ENCODE peak calls at places on chromosome 9, in six cellular contexts. Z, M, W, H, Y and J are unnamed samples. For H3K4me1, the result is how much of the 10 kb centered on the place peaks cover.

GRCh38 chr9:8558176-8558575 is 758.6 kb upstream of the DMAC1 start:
- DNase-seq in Z (no peak), M (peak), W (no peak), H (peak), Y (no peak), J (no peak)

GRCh38 chr9:95327239-95327865 is 9.8 kb upstream of the FANCC start:
- DNase-seq in Z (no peak), M (no peak), W (no peak), H (no peak), Y (no peak), J (no peak)

GRCh38 chr9:90915693-90916092 is 114.1 kb downstream of the SYK start:
- DNase-seq in Z (peak), M (peak), W (no peak), H (peak), Y (no peak), J (no peak)

GRCh38 chr9:83722726-83723495 is 15.2 kb upstream of the UBQLN1 start:
- DNase-seq in Z (no peak), M (no peak), W (no peak), H (no peak), Y (no peak), J (no peak)

GRCh38 chr9:123296174-123296573 is 27.8 kb upstream of the STRBP start:
- DNase-seq in Z (no peak), M (no peak), W (no peak), H (no peak), Y (no peak), J (no peak)

GRCh38 chr9:28810375-28811075 is 1237.2 kb upstream of the C9orf72 start:
- DNase-seq in Z (no peak), M (peak), W (no peak), H (no peak), Y (no peak), J (no peak)

GRCh38 chr9:124855944-124856773 is 2.9 kb downstream of the WDR38 start:
- DNase-seq in Z (no peak), M (no peak), W (no peak), H (peak), Y (no peak), J (no peak)

GRCh38 chr9:13491493-13492424 is 212.3 kb upstream of the MPDZ start:
- DNase-seq in Z (no peak), M (no peak), W (no peak), H (no peak), Y (no peak), J (no peak)

GRCh38 chr9:76373173-76373771 is 21.0 kb downstream of the RFK start:
- DNase-seq in Z (peak), M (peak), W (peak), H (peak), Y (no peak), J (no peak)

GRCh38 chr9:85213650-85214607 is 527.8 kb downstream of the AGTPBP1 start:
- DNase-seq in Z (no peak), M (no peak), W (no peak), H (no peak), Y (no peak), J (no peak)

GRCh38 chr9:137461316-137461662 is 2.2 kb upstream of the NSMF start:
- DNase-seq in Z (no peak), M (no peak), W (no peak), H (no peak), Y (no peak), J (no peak)
- H3K4me1 ChIP-seq in Z (under half), M (under half), W (under half), H (under half), Y (half or more), J (under half)

GRCh38 chr9:128554155-128554862 is 1.9 kb downstream of the SPTAN1 start:
- DNase-seq in Z (peak), M (peak), W (peak), H (peak), Y (no peak), J (no peak)
- H3K4me1 ChIP-seq in Z (half or more), M (half or more), W (under half), H (half or more), Y (half or more), J (half or more)

GRCh38 chr9:98783518-98784226 is 12.7 kb downstream of the ANKS6 start:
- DNase-seq in Z (no peak), M (no peak), W (no peak), H (peak), Y (no peak), J (no peak)
- H3K4me1 ChIP-seq in Z (under half), M (under half), W (under half), H (under half), Y (under half), J (under half)

DNA sequence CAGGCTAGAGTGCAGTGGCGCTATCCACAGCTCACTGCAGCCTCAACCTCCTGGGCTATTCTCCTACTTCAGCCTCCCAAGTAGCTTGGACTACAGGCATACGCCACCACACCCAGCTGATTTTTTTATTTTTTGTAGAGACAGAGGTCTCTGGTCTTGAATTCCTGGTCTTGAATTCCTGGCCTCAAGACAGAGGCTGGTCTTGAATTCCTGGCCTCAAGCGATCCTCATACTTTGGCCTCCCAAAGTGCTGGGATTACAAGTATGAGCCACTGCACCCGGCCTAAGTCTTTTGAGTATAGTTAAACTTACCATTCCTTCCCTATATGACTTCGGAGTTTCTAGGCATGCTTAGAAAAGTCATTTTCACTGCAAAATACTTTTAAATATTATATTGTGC is 29.4 kb downstream of the ECPAS start:
- DNase-seq in Z (no peak), M (no peak), W (no peak), H (no peak), Y (no peak), J (no peak)
- H3K4me1 ChIP-seq in Z (under half), M (under half), W (under half), H (under half), Y (half or more), J (under half)